ENCODE peak calls at places on chromosomes 2 and 18, in six cellular contexts. Z, L, U, G, S and F are unnamed samples. For H3K4me1, the result is how much of the 10 kb centered on the place peaks cover.

GRCh38 chr2:155690785-155691184 is 641.7 kb downstream of the NR4A2 start:
- DNase-seq in Z (no peak), L (no peak), U (no peak), G (no peak), S (no peak), F (no peak)

GRCh38 chr2:13005761-13006336 is 289.1 kb downstream of the TRIB2 start:
- DNase-seq in Z (no peak), L (peak), U (no peak), G (no peak), S (no peak), F (no peak)

GRCh38 chr2:132562245-132562644 is 107.8 kb downstream of the LYPD1 start:
- DNase-seq in Z (no peak), L (no peak), U (no peak), G (no peak), S (no peak), F (no peak)

GRCh38 chr2:237674731-237675276 is 47.4 kb downstream of the LRRFIP1 start:
- DNase-seq in Z (peak), L (peak), U (peak), G (no peak), S (peak), F (no peak)

GRCh38 chr2:237603718-237604362 is 13.3 kb upstream of the RAB17 start:
- DNase-seq in Z (peak), L (peak), U (no peak), G (no peak), S (peak), F (no peak)

GRCh38 chr18:77092104-77093066 is 40.2 kb downstream of the MBP start:
- DNase-seq in Z (no peak), L (no peak), U (no peak), G (no peak), S (no peak), F (no peak)

GRCh38 chr2:218396688-218397501 is 2.8 kb upstream of the CTDSP1 start:
- DNase-seq in Z (peak), L (peak), U (peak), G (no peak), S (peak), F (no peak)

GRCh38 chr18:23537274-23537673 is 34.0 kb downstream of the RMC1 start:
- DNase-seq in Z (no peak), L (no peak), U (no peak), G (no peak), S (no peak), F (no peak)

GRCh38 chr18:11324956-11325873 is 175.8 kb upstream of the PIEZO2 start:
- DNase-seq in Z (no peak), L (peak), U (no peak), G (no peak), S (no peak), F (no peak)

GRCh38 chr2:241627675-241628074 is 9.3 kb downstream of the THAP4 start:
- DNase-seq in Z (no peak), L (no peak), U (no peak), G (no peak), S (no peak), F (no peak)

GRCh38 chr2:189113963-189114362 is 65.6 kb downstream of the COL5A2 start:
- DNase-seq in Z (no peak), L (no peak), U (no peak), G (no peak), S (no peak), F (no peak)

GRCh38 chr2:73970850-73971471 is 13.7 kb upstream of the TET3 start:
- DNase-seq in Z (peak), L (peak), U (peak), G (no peak), S (peak), F (no peak)

GRCh38 chr2:58535182-58535581 is 294.1 kb upstream of the FANCL start:
- DNase-seq in Z (no peak), L (no peak), U (no peak), G (peak), S (no peak), F (no peak)

GRCh38 chr18:23735021-23735464 is 45.8 kb downstream of the LAMA3 start:
- DNase-seq in Z (peak), L (peak), U (no peak), G (no peak), S (no peak), F (no peak)

GRCh38 chr2:240420206-240420899 is 15.1 kb upstream of the GPC1 start:
- DNase-seq in Z (no peak), L (no peak), U (no peak), G (no peak), S (peak), F (no peak)

GRCh38 chr2:239822146-239822945 is 202.8 kb downstream of the NDUFA10 start:
- DNase-seq in Z (peak), L (no peak), U (peak), G (no peak), S (peak), F (peak)

GRCh38 chr18:48158721-48159120 is 228.3 kb upstream of the SMAD2 start:
- DNase-seq in Z (no peak), L (no peak), U (no peak), G (no peak), S (no peak), F (no peak)

GRCh38 chr2:196249860-196250259 is 78.5 kb upstream of the STK17B start:
- DNase-seq in Z (no peak), L (no peak), U (no peak), G (no peak), S (no peak), F (no peak)

GRCh38 chr18:52869942-52870907 is 530.2 kb downstream of the DCC start:
- DNase-seq in Z (no peak), L (no peak), U (no peak), G (peak), S (no peak), F (no peak)

GRCh38 chr2:209913786-209914185 is 88.7 kb upstream of the RPE start:
- DNase-seq in Z (no peak), L (no peak), U (no peak), G (no peak), S (no peak), F (no peak)
- H3K4me1 ChIP-seq in Z (under half), L (under half), U (under half), G (under half), S (under half), F (under half)

GRCh38 chr2:197263077-197263476 is 47.5 kb downstream of the ANKRD44 start:
- DNase-seq in Z (no peak), L (no peak), U (no peak), G (no peak), S (no peak), F (no peak)

GRCh38 chr2:197258580-197258979 is 52.0 kb downstream of the ANKRD44 start:
- DNase-seq in Z (no peak), L (peak), U (no peak), G (no peak), S (no peak), F (no peak)

GRCh38 chr2:197264332-197264731 is 46.2 kb downstream of the ANKRD44 start:
- DNase-seq in Z (no peak), L (no peak), U (no peak), G (no peak), S (no peak), F (no peak)

GRCh38 chr2:197259470-197259999 is 51.0 kb downstream of the ANKRD44 start:
- DNase-seq in Z (no peak), L (no peak), U (no peak), G (no peak), S (no peak), F (no peak)

DNA sequence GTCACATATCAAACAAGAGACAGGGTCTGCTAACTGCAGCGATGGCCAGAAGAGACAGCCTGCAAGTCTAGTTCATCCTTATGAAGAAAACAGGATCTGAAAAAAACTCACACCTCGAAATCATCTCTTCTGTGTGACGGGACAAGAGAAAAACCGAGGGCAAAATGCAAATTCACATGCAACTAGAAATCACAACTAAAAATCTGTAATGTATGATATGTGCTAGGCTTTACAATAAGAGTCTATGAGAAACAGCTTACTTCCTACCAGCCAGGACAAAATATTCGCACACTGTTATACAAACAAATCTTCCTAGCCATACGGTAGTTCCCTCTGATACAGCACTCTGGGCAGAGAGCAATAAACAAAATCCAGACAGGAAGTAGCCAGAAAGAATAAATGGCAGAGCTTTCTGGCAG is 48.8 kb downstream of the ANKRD44 start:
- DNase-seq in Z (no peak), L (peak), U (no peak), G (no peak), S (no peak), F (no peak)
- H3K4me1 ChIP-seq in Z (under half), L (under half), U (under half), G (under half), S (under half), F (half or more)

GRCh38 chr18:7856099-7856498 is 289.0 kb downstream of the PTPRM start:
- DNase-seq in Z (no peak), L (no peak), U (no peak), G (no peak), S (no peak), F (no peak)
- H3K4me1 ChIP-seq in Z (under half), L (under half), U (under half), G (under half), S (under half), F (under half)

DNA sequence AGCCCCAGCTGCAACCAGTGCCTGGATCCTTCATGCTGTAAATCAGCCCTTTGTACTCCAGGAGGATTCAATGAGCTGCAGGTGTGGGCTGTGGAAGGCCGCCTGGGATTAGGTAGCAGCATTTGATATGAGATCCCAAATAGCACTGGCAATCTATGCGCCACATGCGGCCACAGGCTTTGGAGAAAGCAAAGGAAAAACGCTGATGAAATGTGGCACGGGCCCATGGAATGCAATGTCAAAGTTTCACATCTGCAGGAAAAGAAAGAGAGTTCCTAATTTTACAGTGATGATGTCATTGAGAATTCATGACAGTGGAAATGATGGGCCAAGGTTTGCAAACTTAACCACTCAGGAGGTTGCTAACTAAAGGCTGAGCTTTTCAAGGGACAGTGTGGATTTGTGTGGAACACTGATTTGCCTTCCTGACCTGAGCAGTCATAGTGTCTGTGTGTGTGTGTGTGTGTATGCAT is 216.4 kb upstream of the OSR1 start:
- DNase-seq in Z (peak), L (peak), U (no peak), G (no peak), S (peak), F (no peak)
- H3K4me1 ChIP-seq in Z (under half), L (under half), U (under half), G (under half), S (under half), F (under half)

GRCh38 chr18:6854811-6855210 is 125.3 kb downstream of the ARHGAP28 start:
- DNase-seq in Z (no peak), L (no peak), U (no peak), G (no peak), S (no peak), F (no peak)
- H3K4me1 ChIP-seq in Z (under half), L (under half), U (under half), G (under half), S (under half), F (under half)